ENCODE peak calls at places on chromosome 10, in ten cellular contexts. O, L, D, W, Y, F, A, P, C and V are unnamed samples.

GRCh38 chr10:48333856-48334255 is 27.4 kb downstream of the MAPK8 start:
- DNase-seq in O (no peak), L (no peak), D (no peak), W (no peak), Y (no peak), F (no peak), A (peak), P (no peak), C (no peak), V (no peak)

GRCh38 chr10:130769146-130770017 is 542.1 kb downstream of the TCERG1L start:
- DNase-seq in O (no peak), L (no peak), D (no peak), W (no peak), Y (peak), F (no peak), A (no peak), P (no peak), C (no peak), V (no peak)

GRCh38 chr10:91689731-91690168 is 56.9 kb upstream of the PPP1R3C start:
- DNase-seq in O (no peak), L (no peak), D (peak), W (no peak), Y (no peak), F (no peak), A (no peak), P (no peak), C (no peak), V (no peak)

GRCh38 chr10:131872837-131873375 is 27.9 kb upstream of the PPP2R2D start:
- DNase-seq in O (no peak), L (no peak), D (no peak), W (no peak), Y (no peak), F (no peak), A (no peak), P (no peak), C (no peak), V (no peak)

GRCh38 chr10:75744242-75744641 is 312.8 kb downstream of the LRMDA start:
- DNase-seq in O (no peak), L (no peak), D (no peak), W (no peak), Y (no peak), F (no peak), A (no peak), P (no peak), C (no peak), V (no peak)

GRCh38 chr10:103942866-103943265 is 24.1 kb upstream of the SLK start:
- DNase-seq in O (no peak), L (no peak), D (no peak), W (no peak), Y (no peak), F (no peak), A (no peak), P (no peak), C (no peak), V (no peak)

GRCh38 chr10:48574817-48575380 is 30.0 kb downstream of the ARHGAP22 start:
- DNase-seq in O (no peak), L (no peak), D (no peak), W (no peak), Y (no peak), F (no peak), A (no peak), P (no peak), C (no peak), V (no peak)

GRCh38 chr10:87661861-87662785 is 2.4 kb downstream of the PAPSS2 start:
- DNase-seq in O (no peak), L (no peak), D (no peak), W (no peak), Y (no peak), F (no peak), A (no peak), P (no peak), C (no peak), V (no peak)

GRCh38 chr10:84548869-84549268 is 220.5 kb downstream of the CCSER2 start:
- DNase-seq in O (no peak), L (no peak), D (no peak), W (no peak), Y (no peak), F (no peak), A (no peak), P (no peak), C (no peak), V (no peak)

GRCh38 chr10:14173391-14173705 is 157.4 kb downstream of the FRMD4A start:
- DNase-seq in O (no peak), L (no peak), D (peak), W (no peak), Y (no peak), F (no peak), A (no peak), P (no peak), C (no peak), V (no peak)

GRCh38 chr10:100209303-100209702 is 20.1 kb downstream of the CHUK start:
- DNase-seq in O (no peak), L (no peak), D (no peak), W (no peak), Y (no peak), F (no peak), A (no peak), P (no peak), C (no peak), V (no peak)

GRCh38 chr10:59557052-59557451 is 152.6 kb downstream of the SLC16A9 start:
- DNase-seq in O (no peak), L (peak), D (no peak), W (no peak), Y (no peak), F (no peak), A (no peak), P (no peak), C (no peak), V (peak)